ENCODE peak calls at places on chromosomes 4 and X, in four cellular contexts. One of them, this sample, is unnamed.

GRCh38 chr4:133969202-133969873 is 232.3 kb downstream of the PABPC4L start:
- DNase-seq in epithelial cell of esophagus: peak
- DNase-seq in pancreas: no peak
- DNase-seq in mammary epithelial cell: peak
- DNase-seq in this sample: no peak

GRCh38 chr4:82900016-82900334 is 560 bp upstream of the THAP9 start:
- DNase-seq in epithelial cell of esophagus: peak
- DNase-seq in pancreas: no peak
- DNase-seq in mammary epithelial cell: no peak
- DNase-seq in this sample: no peak

GRCh38 chrX:132470179-132470578 is 18.7 kb downstream of the MBNL3 start:
- DNase-seq in epithelial cell of esophagus: no peak
- DNase-seq in pancreas: no peak
- DNase-seq in mammary epithelial cell: no peak
- DNase-seq in this sample: no peak

GRCh38 chr4:54961357-54961975 is 163.9 kb downstream of the KDR start:
- DNase-seq in epithelial cell of esophagus: peak
- DNase-seq in pancreas: no peak
- DNase-seq in mammary epithelial cell: peak
- DNase-seq in this sample: no peak

GRCh38 chrX:30150196-30150895 is 65.0 kb upstream of the MAGEB2 start:
- DNase-seq in epithelial cell of esophagus: peak
- DNase-seq in pancreas: no peak
- DNase-seq in mammary epithelial cell: peak
- DNase-seq in this sample: no peak

GRCh38 chr4:184807797-184808718 is 17.7 kb downstream of the ACSL1 start:
- DNase-seq in epithelial cell of esophagus: peak
- DNase-seq in pancreas: no peak
- DNase-seq in mammary epithelial cell: peak
- DNase-seq in this sample: no peak

GRCh38 chr4:110122201-110122600 is 76.2 kb downstream of the ELOVL6 start:
- DNase-seq in epithelial cell of esophagus: no peak
- DNase-seq in pancreas: no peak
- DNase-seq in mammary epithelial cell: no peak
- DNase-seq in this sample: no peak

GRCh38 chrX:93354651-93355050 is 318.7 kb downstream of the NAP1L3 start:
- DNase-seq in epithelial cell of esophagus: no peak
- DNase-seq in pancreas: no peak
- DNase-seq in mammary epithelial cell: no peak
- DNase-seq in this sample: no peak

GRCh38 chr4:89434364-89434988 is 126.9 kb upstream of the GPRIN3 start:
- DNase-seq in epithelial cell of esophagus: peak
- DNase-seq in pancreas: no peak
- DNase-seq in mammary epithelial cell: peak
- DNase-seq in this sample: no peak

GRCh38 chr4:111837761-111838160 is 307.5 kb upstream of the FAM241A start:
- DNase-seq in epithelial cell of esophagus: peak
- DNase-seq in pancreas: no peak
- DNase-seq in mammary epithelial cell: peak
- DNase-seq in this sample: no peak

GRCh38 chr4:52263612-52264011 is 212.5 kb downstream of the SPATA18 start:
- DNase-seq in epithelial cell of esophagus: peak
- DNase-seq in pancreas: no peak
- DNase-seq in mammary epithelial cell: peak
- DNase-seq in this sample: no peak

GRCh38 chr4:102761478-102761790 is 666 bp upstream of the MANBA start:
- DNase-seq in epithelial cell of esophagus: peak
- DNase-seq in pancreas: no peak
- DNase-seq in mammary epithelial cell: no peak
- DNase-seq in this sample: no peak

GRCh38 chrX:154019633-154020499 is at the start of gene IRAK1:
- DNase-seq in epithelial cell of esophagus: peak
- DNase-seq in pancreas: peak
- DNase-seq in mammary epithelial cell: peak
- DNase-seq in this sample: no peak

GRCh38 chr4:147586032-147586431 is 31.2 kb upstream of the TMEM184C start:
- DNase-seq in epithelial cell of esophagus: no peak
- DNase-seq in pancreas: no peak
- DNase-seq in mammary epithelial cell: no peak
- DNase-seq in this sample: no peak

GRCh38 chrX:13669246-13669689 is 16.3 kb downstream of the TCEANC start:
- DNase-seq in epithelial cell of esophagus: peak
- DNase-seq in pancreas: peak
- DNase-seq in mammary epithelial cell: peak
- DNase-seq in this sample: peak

GRCh38 chr4:75596061-75596460 is 34.3 kb downstream of the CDKL2 start:
- DNase-seq in epithelial cell of esophagus: no peak
- DNase-seq in pancreas: no peak
- DNase-seq in mammary epithelial cell: no peak
- DNase-seq in this sample: no peak

GRCh38 chr4:52098618-52099017 is 47.5 kb downstream of the SPATA18 start:
- DNase-seq in epithelial cell of esophagus: peak
- DNase-seq in pancreas: no peak
- DNase-seq in mammary epithelial cell: no peak
- DNase-seq in this sample: no peak

GRCh38 chr4:138634915-138635314 is 380.7 kb upstream of the NOCT start:
- DNase-seq in epithelial cell of esophagus: no peak
- DNase-seq in pancreas: no peak
- DNase-seq in mammary epithelial cell: no peak
- DNase-seq in this sample: no peak

GRCh38 chr4:147842573-147842972 is 110.7 kb downstream of the ARHGAP10 start:
- DNase-seq in epithelial cell of esophagus: peak
- DNase-seq in pancreas: no peak
- DNase-seq in mammary epithelial cell: peak
- DNase-seq in this sample: no peak

GRCh38 chr4:145679520-145679919 is 426 bp upstream of the C4orf51 start:
- DNase-seq in epithelial cell of esophagus: peak
- DNase-seq in pancreas: no peak
- DNase-seq in mammary epithelial cell: peak
- DNase-seq in this sample: peak

GRCh38 chr4:145681956-145682355 is 2.0 kb downstream of the C4orf51 start:
- DNase-seq in epithelial cell of esophagus: peak
- DNase-seq in pancreas: no peak
- DNase-seq in mammary epithelial cell: no peak
- DNase-seq in this sample: no peak

GRCh38 chr4:145680902-145681301 is 956 bp downstream of the C4orf51 start:
- DNase-seq in epithelial cell of esophagus: no peak
- DNase-seq in pancreas: no peak
- DNase-seq in mammary epithelial cell: no peak
- DNase-seq in this sample: no peak

GRCh38 chr4:145679991-145680455 is at the start of gene C4orf51:
- DNase-seq in epithelial cell of esophagus: peak
- DNase-seq in pancreas: no peak
- DNase-seq in mammary epithelial cell: peak
- DNase-seq in this sample: peak

GRCh38 chr4:145681518-145681917 is 1.6 kb downstream of the C4orf51 start:
- DNase-seq in epithelial cell of esophagus: no peak
- DNase-seq in pancreas: no peak
- DNase-seq in mammary epithelial cell: no peak
- DNase-seq in this sample: no peak
- TF ChIP-seq CTCF in epithelial cell of esophagus: no peak
- TF ChIP-seq CTCF in pancreas: no peak
- TF ChIP-seq CTCF in mammary epithelial cell: no peak
- TF ChIP-seq CTCF in this sample: no peak

GRCh38 chrX:15600071-15600470 is 689 bp downstream of the ACE2 start:
- DNase-seq in epithelial cell of esophagus: no peak
- DNase-seq in pancreas: no peak
- DNase-seq in mammary epithelial cell: no peak
- DNase-seq in this sample: no peak

GRCh38 chrX:15598031-15598430 is 2.7 kb downstream of the ACE2 start:
- DNase-seq in epithelial cell of esophagus: no peak
- DNase-seq in pancreas: no peak
- DNase-seq in mammary epithelial cell: no peak
- DNase-seq in this sample: no peak

GRCh38 chrX:15594371-15594770 is 6.4 kb downstream of the ACE2 start:
- DNase-seq in epithelial cell of esophagus: no peak
- DNase-seq in pancreas: no peak
- DNase-seq in mammary epithelial cell: no peak
- DNase-seq in this sample: no peak
- TF ChIP-seq CTCF in epithelial cell of esophagus: peak
- TF ChIP-seq CTCF in pancreas: no peak
- TF ChIP-seq CTCF in mammary epithelial cell: peak
- TF ChIP-seq CTCF in this sample: no peak

GRCh38 chrX:148681605-148682004 is 181.2 kb downstream of the AFF2 start:
- DNase-seq in epithelial cell of esophagus: no peak
- DNase-seq in pancreas: no peak
- DNase-seq in mammary epithelial cell: no peak
- DNase-seq in this sample: no peak
- TF ChIP-seq CTCF in epithelial cell of esophagus: no peak
- TF ChIP-seq CTCF in pancreas: no peak
- TF ChIP-seq CTCF in mammary epithelial cell: peak
- TF ChIP-seq CTCF in this sample: no peak

GRCh38 chr4:68349361-68350360 is at the start of gene YTHDC1:
- DNase-seq in epithelial cell of esophagus: peak
- DNase-seq in pancreas: peak
- DNase-seq in mammary epithelial cell: peak
- DNase-seq in this sample: peak
- TF ChIP-seq CTCF in epithelial cell of esophagus: no peak
- TF ChIP-seq CTCF in pancreas: no peak
- TF ChIP-seq CTCF in mammary epithelial cell: peak
- TF ChIP-seq CTCF in this sample: no peak

GRCh38 chr4:57193996-57194675 is 84.0 kb upstream of the IGFBP7 start:
- DNase-seq in epithelial cell of esophagus: no peak
- DNase-seq in pancreas: no peak
- DNase-seq in mammary epithelial cell: no peak
- DNase-seq in this sample: no peak
- TF ChIP-seq CTCF in epithelial cell of esophagus: no peak
- TF ChIP-seq CTCF in pancreas: no peak
- TF ChIP-seq CTCF in mammary epithelial cell: no peak
- TF ChIP-seq CTCF in this sample: no peak

This sample was measured in AG09319.